ENCODE peak calls at places on chromosomes 12 and 14, in four cellular contexts. M is H1, J is K562, T is HepG2. U is an unnamed sample.

GRCh38 chr14:77303417-77304156 is 17.1 kb downstream of the POMT2 start:
- DNase-seq in T (peak; percentile 89), M (no peak), J (peak; percentile 28), U (peak; percentile 92)

GRCh38 chr14:23727566-23728335 is 91.6 kb downstream of the DHRS2 start:
- DNase-seq in J (peak; percentile 39), M (no peak), T (peak; percentile 90), U (peak; percentile 66)

GRCh38 chr12:49777800-49778748 is 36.7 kb downstream of the TMBIM6 start:
- DNase-seq in T (peak; percentile 39), J (peak; percentile 82), M (peak; percentile 95), U (peak; percentile 51)

GRCh38 chr12:94426049-94426448 is 33.6 kb downstream of the CEP83 start:
- DNase-seq in T (no peak), J (no peak), M (no peak), U (no peak)

GRCh38 chr12:3748620-3749019 is 4.3 kb downstream of the CRACR2A start:
- DNase-seq in J (no peak), M (no peak), T (no peak), U (no peak)

GRCh38 chr14:102902523-102903247 is 19.8 kb upstream of the AMN start:
- DNase-seq in M (no peak), J (no peak), T (no peak), U (no peak)

GRCh38 chr14:101125719-101126375 is 222.3 kb upstream of the RTL1 start:
- DNase-seq in T (no peak), J (no peak), M (peak; percentile 27), U (no peak)

GRCh38 chr12:89779090-89779489 is 70.5 kb upstream of the ATP2B1 start:
- DNase-seq in M (no peak), T (no peak), J (no peak), U (peak; percentile 24)

GRCh38 chr12:47032644-47033043 is 46.8 kb upstream of the PCED1B start:
- DNase-seq in T (peak; percentile 23), M (no peak), J (no peak), U (peak; percentile 85)

GRCh38 chr12:106645074-106645421 is 62.2 kb downstream of the RFX4 start:
- DNase-seq in T (peak; percentile 93), M (no peak), J (no peak), U (no peak)

GRCh38 chr12:132489078-132489601 is 811 bp upstream of the FBRSL1 start:
- DNase-seq in T (no peak), J (peak; percentile 47), M (no peak), U (no peak)

GRCh38 chr14:23381017-23381375 is 4.2 kb downstream of the CMTM5 start:
- DNase-seq in J (no peak), T (no peak), M (no peak), U (no peak)

GRCh38 chr12:49883065-49883464 is 20.6 kb downstream of the FAIM2 start:
- DNase-seq in J (no peak), M (no peak), T (no peak), U (no peak)

GRCh38 chr14:64673748-64674147 is 30.5 kb upstream of the PLEKHG3 start:
- DNase-seq in M (no peak), J (no peak), T (no peak), U (no peak)

GRCh38 chr14:68113328-68113930 is 293.9 kb downstream of the RAD51B start:
- DNase-seq in M (no peak), T (no peak), J (no peak), U (no peak)

GRCh38 chr14:99884834-99885648 is 91.8 kb downstream of the EML1 start:
- DNase-seq in M (no peak), T (peak; percentile 52), J (peak; percentile 44), U (peak; percentile 71)

GRCh38 chr12:71312767-71313375 is 126.7 kb upstream of the LGR5 start:
- DNase-seq in T (no peak), J (no peak), M (no peak), U (no peak)

GRCh38 chr12:11718768-11719253 is 69.3 kb downstream of the ETV6 start:
- DNase-seq in J (no peak), T (no peak), M (no peak), U (no peak)

GRCh38 chr12:130574402-130574801 is 141.7 kb downstream of the RIMBP2 start:
- DNase-seq in J (no peak), M (no peak), T (no peak), U (no peak)

GRCh38 chr12:117064049-117064448 is 35.2 kb downstream of the TESC start:
- DNase-seq in M (no peak), T (no peak), J (no peak), U (no peak)

GRCh38 chr12:70774055-70774454 is 136.8 kb upstream of the PTPRB start:
- DNase-seq in J (no peak), M (no peak), T (no peak), U (no peak)

GRCh38 chr14:76961631-76962302 is 66.7 kb downstream of the IRF2BPL start:
- DNase-seq in M (peak; percentile 94), T (peak; percentile 94), J (peak; percentile 75), U (peak; percentile 93)

GRCh38 chr14:105711058-105711620 is 184.8 kb downstream of the TMEM121 start:
- DNase-seq in T (no peak), J (no peak), M (no peak), U (no peak)

GRCh38 chr12:114812384-114812783 is 128.4 kb upstream of the TBX3 start:
- DNase-seq in J (no peak), T (no peak), M (no peak), U (no peak)

GRCh38 chr12:14885718-14886201 is at the start of gene MGP:
- DNase-seq in M (no peak), T (no peak), J (no peak), U (no peak)
- TF ChIP-seq PHF8 in M (no peak), T (no peak), J (no peak), U (no peak)

DNA sequence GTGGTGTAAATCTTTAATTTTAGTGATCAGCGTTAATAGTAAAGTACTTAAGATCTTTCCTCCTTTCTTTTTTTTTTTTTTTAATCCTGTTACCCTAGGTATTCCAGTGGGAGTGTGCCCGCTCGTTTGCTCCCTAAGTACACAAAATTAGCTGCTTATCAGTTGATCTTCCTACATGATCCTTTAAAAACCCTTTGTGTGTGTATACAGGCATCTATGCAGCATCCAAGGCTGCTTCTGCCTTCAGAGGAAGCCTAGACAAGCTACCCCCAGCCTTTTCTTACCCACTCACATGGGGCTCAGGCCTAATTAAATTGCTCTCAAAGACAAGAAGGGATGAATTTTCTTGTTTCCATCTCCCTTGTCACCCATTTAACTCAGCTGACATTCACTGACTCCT is 343.4 kb upstream of the LMO3 start:
- DNase-seq in M (no peak), J (no peak), T (no peak), U (no peak)
- TF ChIP-seq PHF8 in M (no peak), J (no peak), T (no peak), U (no peak)

GRCh38 chr12:24113701-24114100 is 164.2 kb upstream of the SOX5 start:
- DNase-seq in J (no peak), M (no peak), T (no peak), U (no peak)

GRCh38 chr12:24111591-24111990 is 162.1 kb upstream of the SOX5 start:
- DNase-seq in T (no peak), J (no peak), M (no peak), U (no peak)

GRCh38 chr12:24111101-24111500 is 161.6 kb upstream of the SOX5 start:
- DNase-seq in M (no peak), T (no peak), J (no peak), U (no peak)

GRCh38 chr12:24109381-24110039 is 160.0 kb upstream of the SOX5 start:
- DNase-seq in J (no peak), M (no peak), T (peak; percentile 17), U (peak; percentile 1)
- TF ChIP-seq PHF8 in J (no peak), M (no peak), T (no peak), U (no peak)

GRCh38 chr14:98207466-98207865 is 1064.5 kb downstream of the BCL11B start:
- DNase-seq in M (no peak), J (no peak), T (no peak), U (no peak)

GRCh38 chr14:98208074-98208675 is 1063.8 kb downstream of the BCL11B start:
- DNase-seq in T (no peak), J (no peak), M (no peak), U (no peak)

GRCh38 chr14:98208943-98209342 is 1063.1 kb downstream of the BCL11B start:
- DNase-seq in J (no peak), T (no peak), M (no peak), U (no peak)

GRCh38 chr14:98210045-98210678 is 1061.8 kb downstream of the BCL11B start:
- DNase-seq in T (no peak), M (no peak), J (no peak), U (no peak)
- TF ChIP-seq PHF8 in T (no peak), M (no peak), J (no peak), U (no peak)

GRCh38 chr14:96806836-96807235 is 9.7 kb downstream of the VRK1 start:
- DNase-seq in J (no peak), T (peak; percentile 90), M (no peak), U (peak; percentile 25)

GRCh38 chr14:96811985-96812667 is 14.9 kb downstream of the VRK1 start:
- DNase-seq in T (no peak), J (no peak), M (no peak), U (no peak)

GRCh38 chr14:96808619-96809405 is 11.6 kb downstream of the VRK1 start:
- DNase-seq in J (no peak), M (no peak), T (no peak), U (no peak)

GRCh38 chr14:96816281-96816680 is 19.1 kb downstream of the VRK1 start:
- DNase-seq in J (no peak), M (no peak), T (no peak), U (no peak)

DNA sequence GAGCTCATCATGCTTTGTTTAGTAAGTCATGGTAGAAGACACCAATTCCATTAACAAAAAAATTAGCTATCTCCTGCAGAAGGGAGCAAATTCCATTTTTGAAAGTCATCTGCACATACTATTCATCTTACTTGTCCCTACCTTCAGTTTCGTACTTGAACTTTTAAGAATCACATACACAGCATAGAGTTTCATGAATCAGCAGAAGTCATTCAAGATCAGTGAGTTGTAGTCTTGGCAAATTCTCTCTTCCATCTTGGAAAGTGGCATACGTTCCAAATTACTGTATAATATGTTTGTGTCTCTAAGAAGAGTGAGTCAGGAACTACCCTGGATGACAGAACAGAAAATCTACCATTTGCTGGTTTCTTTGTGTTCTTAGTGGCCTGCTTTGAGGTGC is 14.1 kb downstream of the VRK1 start:
- DNase-seq in T (no peak), J (no peak), M (no peak), U (no peak)
- TF ChIP-seq PHF8 in T (no peak), J (no peak), M (no peak), U (no peak)

DNA sequence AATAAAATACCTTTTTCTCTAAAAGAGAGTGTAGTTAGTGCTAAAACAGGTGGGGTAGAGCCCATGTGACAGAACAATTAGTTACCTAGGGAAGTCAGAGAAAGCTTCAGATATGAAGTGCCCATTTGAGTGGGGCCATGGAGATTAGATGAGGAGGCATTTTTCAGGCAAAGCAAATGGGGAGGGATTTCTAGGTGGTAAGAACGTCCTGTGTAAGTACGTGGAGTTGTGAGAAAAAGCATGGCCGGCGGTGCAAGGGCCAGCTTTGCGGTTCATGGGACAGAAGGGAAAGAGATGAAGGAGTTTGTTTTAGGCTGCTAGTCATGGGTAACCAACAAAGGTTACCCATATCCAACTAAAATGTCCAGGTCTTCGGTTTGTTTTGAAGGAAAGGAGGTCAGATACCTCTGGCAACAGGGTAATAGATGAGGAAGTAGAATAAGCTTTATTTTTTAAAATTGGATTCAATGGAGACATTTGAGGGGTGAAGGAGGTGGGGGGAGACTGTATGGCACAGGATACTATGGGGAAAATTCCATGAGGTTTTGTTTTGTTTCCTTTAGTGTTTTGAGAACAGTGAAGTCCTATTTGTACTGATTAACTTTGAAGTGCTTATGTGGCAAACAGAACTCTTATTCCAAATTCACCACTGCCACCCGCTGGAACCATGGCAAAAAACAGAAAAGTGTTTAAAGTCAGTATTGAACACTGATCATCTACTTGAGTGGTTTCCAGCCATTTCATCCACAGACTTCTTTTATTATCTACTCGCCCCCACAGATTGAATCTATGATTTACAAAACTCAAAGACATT is 10.0 kb upstream of the SNRPF start:
- DNase-seq in J (no peak), T (peak; percentile 51), M (no peak), U (peak; percentile 55)
- TF ChIP-seq PHF8 in J (no peak), T (no peak), M (no peak), U (no peak)

U was measured in A549.